ENCODE peak calls at places on chromosome 9, in six cellular contexts. S is fibroblast of lung, J is PC-3, A is breast epithelium, X is mesenchymal stem cell, L is K562. H is an unnamed sample.

GRCh38 chr9:98324801-98325200 is 69.4 kb upstream of the TBC1D2 start:
- DNase-seq in X (peak; percentile 34), A (no peak), L (no peak), S (no peak), J (no peak), H (no peak)

GRCh38 chr9:106693546-106693945 is 169.4 kb upstream of the ZNF462 start:
- DNase-seq in S (no peak), A (no peak), L (no peak), X (no peak), J (no peak), H (no peak)

GRCh38 chr9:36864491-36865410 is 169.3 kb downstream of the PAX5 start:
- DNase-seq in J (no peak), S (no peak), X (no peak), L (no peak), A (no peak), H (no peak)

GRCh38 chr9:116646661-116647514 is 40.2 kb upstream of the TRIM32 start:
- DNase-seq in A (no peak), X (peak; percentile 67), J (peak; percentile 51), S (peak; percentile 65), L (no peak), H (no peak)

GRCh38 chr9:28197653-28198052 is 624.4 kb upstream of the C9orf72 start:
- DNase-seq in J (peak; percentile 27), A (no peak), X (no peak), L (no peak), S (no peak), H (no peak)

GRCh38 chr9:6757988-6758417 is 230 bp downstream of the KDM4C start:
- DNase-seq in S (no peak), X (no peak), J (no peak), A (no peak), L (peak; percentile 94), H (no peak)

GRCh38 chr9:98778711-98779530 is 17.4 kb downstream of the ANKS6 start:
- DNase-seq in L (no peak), X (no peak), A (no peak), S (no peak), J (peak; percentile 41), H (no peak)

GRCh38 chr9:136740971-136741884 is 1.5 kb downstream of the LCN10 start:
- DNase-seq in J (no peak), L (peak; percentile 60), S (peak; percentile 51), X (no peak), A (no peak), H (no peak)

GRCh38 chr9:136685216-136685615 is 2.0 kb downstream of the AGPAT2 start:
- DNase-seq in S (no peak), A (no peak), X (no peak), L (no peak), J (no peak), H (no peak)

GRCh38 chr9:97411789-97412627 is at the start of gene TDRD7:
- DNase-seq in A (peak; percentile 75), J (peak; percentile 82), X (peak; percentile 64), L (peak; percentile 99), S (peak; percentile 73), H (no peak)

GRCh38 chr9:134871941-134872340 is 8.7 kb upstream of the FCN2 start:
- DNase-seq in A (no peak), L (no peak), S (peak; percentile 79), X (peak; percentile 35), J (no peak), H (no peak)

GRCh38 chr9:2336055-2336454 is 285.5 kb upstream of the VLDLR start:
- DNase-seq in L (no peak), A (no peak), S (peak; percentile 33), X (no peak), J (no peak), H (no peak)

DNA sequence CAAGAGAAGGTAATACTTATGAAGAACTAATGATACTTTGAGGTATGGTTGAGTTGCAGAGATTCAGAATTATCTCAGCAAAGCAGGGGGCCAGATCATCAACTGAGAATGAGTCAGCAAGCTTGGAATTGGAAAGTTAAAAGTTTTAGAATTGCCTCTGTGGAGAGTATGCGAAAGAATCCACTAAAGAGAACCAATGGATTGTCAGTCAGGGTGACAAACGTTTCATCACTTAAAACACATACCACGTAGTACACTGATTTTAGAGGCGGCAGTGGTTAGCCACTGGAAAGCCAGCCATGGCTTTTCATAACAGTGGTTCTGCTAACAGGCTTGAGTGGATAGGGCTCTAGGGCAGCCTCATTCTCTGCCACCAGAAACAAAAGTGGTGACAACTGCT is 30.7 kb downstream of the AOPEP start:
- DNase-seq in A (no peak), J (no peak), X (peak; percentile 72), L (no peak), S (no peak), H (no peak)
- H3K27ac ChIP-seq in A (no peak overlapping the region), J (no peak overlapping the region), X (peak overlapping the region; percentile 82), L (no peak overlapping the region), S (no peak overlapping the region), H (no peak overlapping the region)

GRCh38 chr9:93132287-93132927 is 1.6 kb downstream of the NINJ1 start:
- DNase-seq in J (peak; percentile 23), A (peak; percentile 83), L (peak; percentile 35), S (peak; percentile 64), X (peak; percentile 48), H (no peak)
- H3K27ac ChIP-seq in J (no peak overlapping the region), A (peak overlapping the region; percentile 91), L (no peak overlapping the region), S (peak overlapping the region; percentile 88), X (peak overlapping the region; percentile 80), H (peak overlapping the region; percentile 36)

GRCh38 chr9:128253991-128254346 is 21.8 kb downstream of the GOLGA2 start:
- DNase-seq in J (no peak), A (no peak), L (no peak), S (no peak), X (no peak), H (no peak)

GRCh38 chr9:128253140-128253990 is 22.4 kb downstream of the GOLGA2 start:
- DNase-seq in A (no peak), X (no peak), S (no peak), L (no peak), J (no peak), H (no peak)

GRCh38 chr9:128252317-128253139 is 23.3 kb downstream of the GOLGA2 start:
- DNase-seq in X (no peak), J (no peak), S (no peak), L (no peak), A (no peak), H (no peak)

GRCh38 chr9:128254855-128255759 is 20.7 kb downstream of the GOLGA2 start:
- DNase-seq in A (peak; percentile 65), X (peak; percentile 73), J (peak; percentile 44), L (peak; percentile 93), S (peak; percentile 42), H (no peak)

GRCh38 chr9:128254362-128254761 is 21.4 kb downstream of the GOLGA2 start:
- DNase-seq in A (no peak), S (no peak), X (no peak), J (no peak), L (peak; percentile 89), H (no peak)
- H3K27ac ChIP-seq in A (no peak overlapping the region), S (no peak overlapping the region), X (no peak overlapping the region), J (no peak overlapping the region), L (peak overlapping the region; percentile 50), H (no peak overlapping the region)

GRCh38 chr9:4857163-4857562 is 64.4 kb downstream of the RCL1 start:
- DNase-seq in X (peak; percentile 8), J (no peak), S (no peak), L (no peak), A (no peak), H (no peak)
- H3K27ac ChIP-seq in X (no peak overlapping the region), J (no peak overlapping the region), S (no peak overlapping the region), L (peak overlapping the region; percentile 96), A (no peak overlapping the region), H (no peak overlapping the region)

DNA sequence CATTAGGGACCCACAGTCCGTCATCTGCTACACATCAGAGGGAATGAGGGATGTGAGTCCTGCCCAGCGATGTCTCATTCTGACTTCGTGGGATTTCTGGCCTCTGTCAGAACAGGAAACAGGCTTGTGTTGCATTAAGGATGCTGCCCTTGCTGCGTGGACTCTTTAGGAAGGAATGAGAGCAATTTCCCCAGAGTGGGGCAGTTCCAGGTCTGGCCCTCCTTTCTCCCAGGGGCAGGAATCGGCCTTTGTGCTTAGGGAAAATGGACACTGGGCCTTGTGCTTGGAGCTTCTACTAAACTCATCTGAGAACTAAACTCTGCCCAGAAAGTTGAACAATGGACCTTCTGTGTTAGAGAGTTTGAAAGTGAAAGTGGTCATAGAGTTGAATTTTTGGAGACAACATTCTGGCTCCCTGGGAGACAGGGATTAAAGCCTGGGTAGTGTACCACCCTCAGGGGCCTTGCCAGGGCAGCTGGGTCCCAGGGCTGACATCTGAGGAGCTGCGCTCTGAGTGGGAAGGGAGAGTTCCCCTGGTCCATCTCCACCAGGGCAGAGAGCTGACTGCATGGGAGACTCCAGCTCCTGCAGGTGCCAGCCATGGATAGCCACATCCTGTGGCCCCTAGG is 37.8 kb upstream of the S1PR3 start:
- DNase-seq in A (no peak), S (peak; percentile 49), X (peak; percentile 42), J (no peak), L (no peak), H (no peak)
- H3K27ac ChIP-seq in A (peak overlapping the region; percentile 87), S (peak overlapping the region; percentile 57), X (no peak overlapping the region), J (no peak overlapping the region), L (no peak overlapping the region), H (no peak overlapping the region)

H was measured in epithelial cell of prostate.